ENCODE peak calls at places on chromosomes 1 and 21, in eight cellular contexts. I is CD8-positive, alpha-beta memory T cell; D is mucosa of descending colon; X is stimulated activated CD8-positive, alpha-beta memory T cell treated with anti-CD3 and anti-CD28 coated beads, Interleukin-4, amount 100 ng/mL, for 1 hour; U is stimulated activated CD4-positive, alpha-beta T cell treated with anti-CD3 and anti-CD28 coated beads, TNF-alpha, amount 100 ng/mL, for 24 hours; N is iris pigment epithelial cell; Z is M059J; K is NCI-H1105. O is an unnamed sample.
A peak's percentile ranks its signal among the peaks of the same experiment; 100 is the strongest.

GRCh38 chr1:48869116-48869893 is 92.6 kb upstream of the BEND5 start:
- DNase-seq in I (no peak), U (no peak), N (no peak), Z (no peak), X (no peak), D (no peak), K (no peak), O (no peak)

GRCh38 chr1:179241716-179242115 is 12.2 kb upstream of the ABL2 start:
- DNase-seq in K (no peak), U (no peak), X (no peak), Z (no peak), N (no peak), I (no peak), D (no peak), O (no peak)

GRCh38 chr1:40435876-40436275 is 14.4 kb upstream of the ZFP69B start:
- DNase-seq in D (no peak), X (no peak), Z (no peak), K (no peak), N (no peak), I (no peak), U (no peak), O (no peak)

GRCh38 chr1:154129392-154129970 is 25.4 kb downstream of the NUP210L start:
- DNase-seq in D (no peak), Z (peak; percentile 18), K (no peak), I (no peak), U (no peak), X (no peak), N (peak; percentile 22), O (no peak)

GRCh38 chr1:74481607-74482006 is 30.8 kb downstream of the LRRC53 start:
- DNase-seq in N (no peak), K (no peak), D (no peak), X (no peak), Z (no peak), U (no peak), I (no peak), O (no peak)

GRCh38 chr1:47196622-47197021 is 6.8 kb upstream of the PDZK1IP1 start:
- DNase-seq in X (no peak), I (no peak), Z (no peak), D (no peak), N (no peak), K (no peak), U (no peak), O (peak; percentile 60)

GRCh38 chr1:245310605-245311531 is 156.1 kb downstream of the KIF26B start:
- DNase-seq in N (no peak), X (no peak), Z (no peak), D (no peak), K (no peak), U (no peak), I (no peak), O (no peak)

GRCh38 chr1:94039514-94039870 is 81.5 kb downstream of the ABCA4 start:
- DNase-seq in K (peak; percentile 49), U (peak; percentile 21), D (peak; percentile 72), N (peak; percentile 77), X (no peak), Z (peak; percentile 67), I (peak; percentile 17), O (peak; percentile 81)

GRCh38 chr1:4837752-4838151 is 183.3 kb downstream of the AJAP1 start:
- DNase-seq in Z (no peak), I (no peak), N (no peak), D (no peak), X (no peak), K (no peak), U (no peak), O (no peak)

GRCh38 chr1:163055005-163055404 is 14.2 kb upstream of the RGS4 start:
- DNase-seq in K (no peak), D (no peak), I (no peak), N (peak; percentile 71), X (no peak), U (no peak), Z (no peak), O (no peak)

GRCh38 chr1:17759114-17759513 is 4.0 kb downstream of the ACTL8 start:
- DNase-seq in U (no peak), N (no peak), Z (no peak), K (no peak), D (no peak), X (no peak), I (no peak), O (no peak)

GRCh38 chr1:20139776-20140612 is 871 bp downstream of the PLA2G2F start:
- DNase-seq in I (no peak), Z (no peak), K (no peak), U (no peak), D (no peak), N (no peak), X (no peak), O (no peak)

GRCh38 chr1:58979085-58979484 is 195.2 kb upstream of the JUN start:
- DNase-seq in D (no peak), Z (no peak), X (no peak), I (no peak), U (no peak), N (no peak), K (no peak), O (no peak)

GRCh38 chr21:29288239-29288638 is 10.5 kb upstream of the BACH1 start:
- DNase-seq in K (no peak), U (no peak), I (no peak), Z (no peak), D (no peak), N (no peak), X (no peak), O (no peak)

GRCh38 chr1:18244762-18245161 is 137.2 kb downstream of the IGSF21 start:
- DNase-seq in U (no peak), N (no peak), I (no peak), Z (no peak), K (no peak), D (no peak), X (no peak), O (no peak)

GRCh38 chr1:64563958-64564565 is 94.1 kb downstream of the CACHD1 start:
- DNase-seq in I (no peak), K (no peak), X (no peak), U (no peak), D (no peak), Z (no peak), N (no peak), O (no peak)

GRCh38 chr1:20410555-20410954 is 75.5 kb downstream of the CAMK2N1 start:
- DNase-seq in X (no peak), N (no peak), I (no peak), K (peak; percentile 17), U (no peak), Z (peak; percentile 31), D (no peak), O (no peak)

GRCh38 chr1:52629021-52629643 is 3.8 kb upstream of the SHISAL2A start:
- DNase-seq in U (no peak), N (no peak), I (no peak), D (no peak), K (no peak), X (no peak), Z (peak; percentile 40), O (no peak)

GRCh38 chr1:82950606-82951200 is 1048.2 kb downstream of the TTLL7 start:
- DNase-seq in Z (no peak), I (no peak), U (no peak), X (no peak), D (no peak), N (no peak), K (no peak), O (no peak)

GRCh38 chr1:108561731-108562326 is 1.9 kb downstream of the EEIG2 start:
- DNase-seq in D (peak; percentile 92), N (no peak), U (peak; percentile 69), I (peak; percentile 80), X (peak; percentile 49), Z (peak; percentile 44), K (peak; percentile 39), O (peak; percentile 92)

GRCh38 chr1:67339623-67340343 is 32.1 kb downstream of the IL12RB2 start:
- DNase-seq in I (no peak), K (no peak), X (no peak), U (peak; percentile 44), Z (peak; percentile 86), D (no peak), N (peak; percentile 81), O (no peak)

GRCh38 chr1:154176341-154176740 is 15.6 kb downstream of the TPM3 start:
- DNase-seq in Z (peak; percentile 70), I (no peak), K (no peak), X (no peak), U (no peak), N (peak; percentile 86), D (no peak), O (no peak)

GRCh38 chr1:198904356-198904755 is 265.5 kb downstream of the PTPRC start:
- DNase-seq in X (no peak), D (no peak), K (no peak), U (no peak), N (peak; percentile 74), I (no peak), Z (peak; percentile 46), O (no peak)

GRCh38 chr1:73611681-73612080 is 586.3 kb downstream of the LRRIQ3 start:
- DNase-seq in I (no peak), D (no peak), Z (no peak), N (no peak), X (no peak), K (no peak), U (no peak), O (no peak)